ENCODE peak calls at places on chromosomes 5 and 9, in five cellular contexts. S is RWPE1, N is osteoblast, W is right lobe of liver, P is NB4. O is an unnamed sample.

GRCh38 chr9:16128003-16128402 is 575.2 kb downstream of the CCDC171 start:
- DNase-seq in S (no peak), N (no peak), W (no peak), P (no peak), O (no peak)

GRCh38 chr9:126108240-126108639 is 218.4 kb upstream of the MVB12B start:
- DNase-seq in S (peak), N (no peak), W (no peak), P (peak), O (no peak)

GRCh38 chr9:86082870-86083269 is 16.5 kb downstream of the GOLM1 start:
- DNase-seq in S (no peak), N (no peak), W (no peak), P (no peak), O (no peak)

GRCh38 chr9:111975709-111976108 is 79.1 kb downstream of the UGCG start:
- DNase-seq in S (no peak), N (no peak), W (peak), P (peak), O (peak)

GRCh38 chr9:126833710-126834345 is 26.6 kb upstream of the ZBTB34 start:
- DNase-seq in S (no peak), N (no peak), W (no peak), P (no peak), O (no peak)

GRCh38 chr5:84255318-84255717 is 129.4 kb downstream of the EDIL3 start:
- DNase-seq in S (peak), N (peak), W (no peak), P (peak), O (peak)

GRCh38 chr5:78889759-78890158 is 95.4 kb downstream of the ARSB start:
- DNase-seq in S (peak), N (peak), W (no peak), P (no peak), O (no peak)

GRCh38 chr9:15469406-15469805 is 41.4 kb downstream of the PSIP1 start:
- DNase-seq in S (no peak), N (no peak), W (no peak), P (no peak), O (no peak)

GRCh38 chr9:128863647-128864046 is 18.1 kb downstream of the KYAT1 start:
- DNase-seq in S (peak), N (peak), W (peak), P (peak), O (peak)

GRCh38 chr5:95812100-95812472 is 10.4 kb downstream of the GLRX start:
- DNase-seq in S (no peak), N (no peak), W (no peak), P (no peak), O (no peak)

GRCh38 chr5:1551913-1552312 is 28.2 kb upstream of the LPCAT1 start:
- DNase-seq in S (no peak), N (peak), W (no peak), P (no peak), O (no peak)

DNA sequence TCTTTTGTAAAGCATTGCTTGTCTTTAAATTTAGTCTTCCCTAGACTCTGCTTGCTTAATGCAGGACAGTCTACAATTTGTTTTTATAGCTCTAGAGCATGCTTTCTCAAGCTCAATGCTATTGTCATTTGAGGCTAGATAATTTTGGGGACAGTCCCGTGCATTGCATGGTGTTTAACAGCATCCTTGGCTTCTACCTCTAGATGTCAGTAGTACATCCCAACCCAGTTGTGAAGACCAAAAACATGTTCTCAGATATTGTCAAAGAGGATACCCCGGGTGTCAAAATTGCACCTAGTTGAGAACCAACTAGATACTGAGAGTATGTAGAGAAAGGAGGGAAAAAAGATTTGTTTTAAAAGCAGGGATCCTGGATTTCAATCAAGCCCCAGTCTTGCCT is 277.5 kb downstream of the CEMIP2 start:
- DNase-seq in S (no peak), N (no peak), W (no peak), P (peak), O (peak)
- TF ChIP-seq CTCF in S (no peak), N (peak), W (peak), P (no peak), O (no peak)

DNA sequence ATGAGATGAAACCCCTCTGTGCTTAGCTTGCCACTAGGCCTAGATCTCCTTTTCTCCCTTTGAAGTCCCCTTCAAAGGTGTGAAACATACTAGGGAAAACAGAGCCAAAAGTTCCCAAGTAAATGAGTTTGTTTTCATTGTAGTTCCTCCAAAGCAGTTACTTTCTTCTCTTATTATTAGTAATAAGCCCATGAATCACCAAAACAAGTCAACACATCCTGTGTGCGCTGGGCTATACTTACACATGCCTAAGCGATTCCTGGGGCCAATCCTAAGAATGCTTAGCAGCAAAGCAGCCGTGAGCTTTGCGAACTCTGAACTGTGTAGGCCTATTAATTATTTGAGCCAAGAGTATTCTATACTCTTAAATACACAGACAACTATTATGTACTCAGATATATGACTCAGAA is 7.6 kb downstream of the ENC1 start:
- DNase-seq in S (peak), N (peak), W (no peak), P (no peak), O (no peak)
- TF ChIP-seq CTCF in S (no peak), N (no peak), W (no peak), P (no peak), O (no peak)

GRCh38 chr9:109442716-109443115 is 55.4 kb downstream of the PTPN3 start:
- DNase-seq in S (peak), N (no peak), W (no peak), P (no peak), O (no peak)

GRCh38 chr9:109440117-109440515 is 58.0 kb downstream of the PTPN3 start:
- DNase-seq in S (no peak), N (no peak), W (no peak), P (peak), O (no peak)

GRCh38 chr9:109439378-109440116 is 58.6 kb downstream of the PTPN3 start:
- DNase-seq in S (no peak), N (no peak), W (no peak), P (no peak), O (no peak)

GRCh38 chr9:109440797-109441287 is 57.3 kb downstream of the PTPN3 start:
- DNase-seq in S (peak), N (peak), W (no peak), P (peak), O (peak)

DNA sequence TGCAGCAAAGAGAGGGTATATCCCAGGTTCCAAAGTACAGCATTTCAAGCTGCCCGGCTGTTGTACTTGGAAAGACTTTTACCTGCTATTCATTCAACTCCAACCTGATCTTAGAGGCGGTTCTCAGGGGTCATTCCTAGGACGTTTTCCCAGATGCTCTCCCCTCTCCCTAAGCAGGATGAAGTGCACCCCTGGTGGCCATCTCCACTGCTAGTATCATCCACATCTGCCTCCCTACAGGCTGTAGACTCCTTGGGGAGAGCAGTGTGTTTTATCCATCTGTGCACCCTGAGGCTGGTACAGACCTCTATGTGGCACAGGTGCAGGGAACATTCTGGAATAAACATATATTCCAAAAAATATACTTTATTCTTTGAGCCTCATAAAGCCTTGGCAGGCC is 56.8 kb downstream of the PTPN3 start:
- DNase-seq in S (no peak), N (no peak), W (no peak), P (no peak), O (no peak)
- TF ChIP-seq CTCF in S (no peak), N (no peak), W (no peak), P (peak), O (peak)

GRCh38 chr9:96619491-96620154 is at the start of gene CDC14B:
- DNase-seq in S (peak), N (peak), W (peak), P (peak), O (peak)
- TF ChIP-seq CTCF in S (peak), N (no peak), W (no peak), P (no peak), O (no peak)

GRCh38 chr9:98991981-98992884 is 48.5 kb downstream of the COL15A1 start:
- DNase-seq in S (no peak), N (peak), W (no peak), P (no peak), O (no peak)

GRCh38 chr9:98986866-98987653 is 43.4 kb downstream of the COL15A1 start:
- DNase-seq in S (no peak), N (no peak), W (no peak), P (no peak), O (no peak)

GRCh38 chr9:98990181-98990870 is 46.6 kb downstream of the COL15A1 start:
- DNase-seq in S (no peak), N (no peak), W (no peak), P (no peak), O (no peak)

GRCh38 chr9:98992885-98993569 is 49.3 kb downstream of the COL15A1 start:
- DNase-seq in S (no peak), N (peak), W (no peak), P (no peak), O (no peak)

DNA sequence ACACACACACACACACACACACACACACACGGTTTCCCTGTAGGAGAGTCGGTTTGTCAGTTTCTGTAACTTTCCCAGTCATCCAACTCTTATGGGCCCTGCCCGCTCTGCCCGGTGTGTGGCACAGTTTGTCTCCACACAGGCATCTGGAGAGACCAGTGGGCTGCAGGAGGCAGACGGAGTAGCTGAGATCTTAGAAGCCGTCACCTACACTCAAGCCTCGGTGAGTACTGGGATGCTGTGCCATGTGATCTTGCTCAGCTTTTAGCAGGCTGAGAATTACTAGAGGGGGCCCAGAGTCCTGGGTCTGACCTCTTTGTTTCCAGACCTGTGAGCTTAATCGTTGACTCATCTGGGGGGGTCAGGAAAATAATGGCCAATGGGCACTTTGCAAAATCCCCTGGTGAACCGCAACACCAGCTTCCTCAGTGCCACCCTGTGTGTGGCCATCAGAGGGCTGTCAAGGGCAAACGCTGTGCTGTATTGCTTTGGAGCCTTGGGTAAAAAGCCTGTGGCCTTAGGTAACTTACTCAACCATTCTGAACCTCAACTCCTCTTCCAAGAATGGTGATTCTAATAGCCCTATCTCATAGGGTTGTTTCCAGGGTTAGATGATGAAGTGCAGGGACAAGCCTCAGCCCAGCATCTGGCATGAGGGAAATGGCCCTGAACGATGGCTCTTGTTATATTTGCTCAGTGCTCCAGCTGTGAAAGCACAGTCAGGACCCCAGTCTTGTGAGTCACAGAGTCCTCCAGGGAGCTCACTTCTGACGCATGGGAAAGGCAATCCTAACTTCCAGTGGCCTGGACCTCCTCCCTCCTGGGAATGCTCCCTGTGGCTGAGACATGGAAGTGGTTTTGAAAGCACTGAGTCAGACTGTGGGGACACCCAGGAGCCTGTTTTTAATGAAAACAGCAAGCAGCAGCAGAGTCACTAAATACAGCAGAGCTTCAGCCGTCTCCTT is 45.6 kb downstream of the COL15A1 start:
- DNase-seq in S (peak), N (peak), W (no peak), P (peak), O (no peak)
- TF ChIP-seq CTCF in S (no peak), N (peak), W (no peak), P (peak), O (no peak)

GRCh38 chr9:103078581-103078980 is 83.4 kb downstream of the CYLC2 start:
- DNase-seq in S (peak), N (no peak), W (no peak), P (no peak), O (no peak)
- TF ChIP-seq CTCF in S (peak), N (no peak), W (no peak), P (no peak), O (no peak)

GRCh38 chr9:9352877-9353481 is 1259.8 kb downstream of the PTPRD start:
- DNase-seq in S (no peak), N (no peak), W (no peak), P (peak), O (peak)
- TF ChIP-seq CTCF in S (peak), N (peak), W (peak), P (peak), O (no peak)

DNA sequence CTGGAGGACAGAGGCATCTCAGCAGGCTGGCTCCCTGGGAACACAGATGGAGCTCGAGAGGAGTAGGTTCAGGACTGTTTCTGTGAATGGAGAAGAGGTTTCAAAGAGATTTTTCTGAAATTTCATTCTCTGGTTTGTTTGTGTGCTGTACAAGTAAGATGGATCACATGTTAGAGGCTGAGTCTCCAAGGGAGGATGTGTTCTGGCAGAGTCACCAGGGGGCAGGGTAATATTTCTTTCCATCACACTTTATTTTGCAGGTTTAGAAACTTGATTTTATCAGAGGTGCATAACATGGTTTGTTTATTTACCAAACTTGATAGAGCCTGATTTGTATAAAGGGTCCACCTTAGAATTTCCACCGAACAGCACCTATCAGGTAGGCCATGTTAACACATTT is 69.2 kb upstream of the ARL15 start:
- DNase-seq in S (no peak), N (peak), W (no peak), P (no peak), O (no peak)
- TF ChIP-seq CTCF in S (no peak), N (no peak), W (no peak), P (no peak), O (no peak)

GRCh38 chr9:121288874-121289553 is 21.1 kb downstream of the GSN start:
- DNase-seq in S (no peak), N (no peak), W (no peak), P (no peak), O (peak)

GRCh38 chr9:121288557-121288873 is 20.6 kb downstream of the GSN start:
- DNase-seq in S (no peak), N (no peak), W (no peak), P (no peak), O (no peak)

GRCh38 chr9:121286688-121286972 is 18.7 kb downstream of the GSN start:
- DNase-seq in S (no peak), N (no peak), W (no peak), P (no peak), O (no peak)

GRCh38 chr9:121285835-121286687 is 18.1 kb downstream of the GSN start:
- DNase-seq in S (no peak), N (no peak), W (no peak), P (peak), O (peak)

DNA sequence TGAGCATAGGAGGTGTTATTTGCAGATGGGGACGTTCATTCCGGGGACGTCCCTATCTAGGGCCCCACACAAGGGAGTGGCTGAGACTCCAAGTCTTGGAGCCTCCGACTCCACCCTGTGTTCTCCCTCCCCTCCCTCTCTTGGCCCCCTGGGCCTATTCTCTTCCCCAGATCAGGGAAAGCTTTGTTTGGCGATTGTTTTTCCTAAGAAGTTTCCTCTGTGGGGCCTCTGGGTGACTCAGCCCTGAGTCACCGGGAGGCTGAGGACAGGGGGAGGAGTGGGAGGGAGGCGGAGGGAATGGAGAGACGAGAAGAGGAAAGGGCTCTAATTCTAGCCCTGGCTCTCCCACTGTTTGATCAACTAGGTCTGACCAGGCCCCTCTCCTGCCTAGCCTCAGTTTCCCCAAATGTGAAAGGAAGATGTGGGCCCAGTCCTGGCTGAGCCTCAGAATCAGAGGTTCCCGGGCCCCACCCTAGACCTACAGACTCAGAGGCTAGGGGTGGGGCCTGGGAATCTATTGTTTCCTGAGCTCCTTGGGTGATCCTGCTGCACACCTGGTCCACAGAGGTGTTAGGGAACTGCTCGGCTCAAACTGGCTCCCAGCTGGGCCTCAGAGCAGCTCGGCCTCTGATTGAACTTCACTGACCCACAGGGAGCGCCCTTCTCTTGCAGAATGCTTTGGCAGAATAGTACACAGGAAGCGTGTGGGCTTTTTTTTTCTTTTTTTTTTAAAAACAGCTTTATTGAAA is 19.2 kb downstream of the GSN start:
- DNase-seq in S (peak), N (peak), W (no peak), P (peak), O (peak)
- TF ChIP-seq CTCF in S (no peak), N (peak), W (no peak), P (no peak), O (no peak)

GRCh38 chr5:11906495-11906894 is 2.2 kb upstream of the CTNND2 start:
- DNase-seq in S (no peak), N (no peak), W (no peak), P (no peak), O (no peak)
- TF ChIP-seq CTCF in S (no peak), N (no peak), W (no peak), P (no peak), O (no peak)

O was measured in Calu3.